ENCODE peak calls at places on chromosomes 4 and X, in seven cellular contexts. F is HepG2, W is H1, N is K562, D is GM12892, Q is SK-N-SH, J is GM12878. B is an unnamed sample.

GRCh38 chr4:161577604-161578301 is 586.0 kb downstream of the FSTL5 start:
- DNase-seq in F (no peak), W (no peak), N (no peak), D (no peak), Q (no peak), J (no peak), B (no peak)

GRCh38 chr4:123120473-123120872 is 198.1 kb upstream of the NUDT6 start:
- DNase-seq in F (no peak), W (no peak), N (no peak), D (no peak), Q (no peak), J (no peak), B (no peak)

GRCh38 chrX:137166591-137166990 is 132.8 kb upstream of the GPR101 start:
- DNase-seq in F (no peak), W (peak), N (peak), D (no peak), Q (peak), J (no peak), B (no peak)

GRCh38 chrX:2817036-2817435 is 11.7 kb upstream of the GYG2 start:
- DNase-seq in F (no peak), W (no peak), N (no peak), D (no peak), Q (no peak), J (no peak), B (no peak)

GRCh38 chrX:97016106-97016505 is 132.4 kb downstream of the RPA4 start:
- DNase-seq in F (no peak), W (no peak), N (no peak), D (no peak), Q (no peak), J (no peak), B (no peak)

GRCh38 chr4:182643801-182644311 is 273.3 kb downstream of the DCTD start:
- DNase-seq in F (no peak), W (no peak), N (no peak), D (no peak), Q (no peak), J (no peak), B (no peak)

GRCh38 chrX:30561191-30561590 is 16.4 kb downstream of the TASL start:
- DNase-seq in F (no peak), W (no peak), N (no peak), D (no peak), Q (no peak), J (no peak), B (no peak)

GRCh38 chrX:127552571-127552970 is 499.6 kb downstream of the ACTRT1 start:
- DNase-seq in F (no peak), W (no peak), N (no peak), D (no peak), Q (no peak), J (no peak), B (no peak)

GRCh38 chrX:154373340-154374306 is 811 bp downstream of the FLNA start:
- DNase-seq in F (peak), W (peak), N (peak), D (no peak), Q (no peak), J (peak), B (no peak)

GRCh38 chr4:112649055-112649408 is 12.1 kb downstream of the LARP7 start:
- DNase-seq in F (no peak), W (no peak), N (no peak), D (no peak), Q (no peak), J (no peak), B (no peak)

GRCh38 chr4:161581262-161581661 is 582.5 kb downstream of the FSTL5 start:
- DNase-seq in F (no peak), W (no peak), N (no peak), D (no peak), Q (no peak), J (peak), B (no peak)

GRCh38 chr4:15438939-15439524 is 11.2 kb downstream of the C1QTNF7 start:
- DNase-seq in F (no peak), W (no peak), N (no peak), D (no peak), Q (no peak), J (no peak), B (no peak)

GRCh38 chr4:22372958-22373357 is 142.9 kb downstream of the ADGRA3 start:
- DNase-seq in F (no peak), W (no peak), N (no peak), D (no peak), Q (no peak), J (no peak), B (no peak)

GRCh38 chrX:88604433-88605221 is 142.4 kb upstream of the CPXCR1 start:
- DNase-seq in F (peak), W (no peak), N (no peak), D (no peak), Q (no peak), J (no peak), B (no peak)

GRCh38 chr4:53474178-53474577 is 96.7 kb downstream of the FIP1L1 start:
- DNase-seq in F (no peak), W (no peak), N (no peak), D (no peak), Q (no peak), J (no peak), B (no peak)

GRCh38 chr4:171538601-171539100 is 274.6 kb upstream of the GALNTL6 start:
- DNase-seq in F (no peak), W (no peak), N (no peak), D (no peak), Q (no peak), J (no peak), B (no peak)

GRCh38 chrX:121000589-121000988 is 15.0 kb upstream of the CT47A1 start:
- DNase-seq in F (peak), W (no peak), N (peak), D (no peak), Q (peak), J (peak), B (no peak)

GRCh38 chr4:60562353-60562752 is 637.8 kb upstream of the ADGRL3 start:
- DNase-seq in F (no peak), W (no peak), N (no peak), D (no peak), Q (no peak), J (no peak), B (no peak)

GRCh38 chrX:20641954-20642353 is 375.2 kb upstream of the RPS6KA3 start:
- DNase-seq in F (no peak), W (no peak), N (no peak), D (no peak), Q (no peak), J (no peak), B (no peak)

GRCh38 chr4:14916554-14917304 is 85.6 kb upstream of the CPEB2 start:
- DNase-seq in F (peak), W (no peak), N (no peak), D (no peak), Q (no peak), J (peak), B (no peak)

GRCh38 chrX:95884196-95884595 is 800.4 kb upstream of the DIAPH2 start:
- DNase-seq in F (no peak), W (no peak), N (no peak), D (no peak), Q (no peak), J (no peak), B (no peak)

GRCh38 chrX:10819973-10820372 is 199.6 kb upstream of the MID1 start:
- DNase-seq in F (no peak), W (no peak), N (peak), D (no peak), Q (peak), J (no peak), B (no peak)

GRCh38 chrX:143837010-143837409 is 46.9 kb upstream of the UBE2NL start:
- DNase-seq in F (no peak), W (no peak), N (no peak), D (no peak), Q (no peak), J (no peak), B (no peak)

GRCh38 chrX:66004928-66005831 is 34.7 kb downstream of the VSIG4 start:
- DNase-seq in F (no peak), W (no peak), N (peak), D (no peak), Q (no peak), J (no peak), B (no peak)

GRCh38 chr4:163494360-163495241 is at the start of gene TMA16:
- DNase-seq in F (peak), W (peak), N (peak), D (peak), Q (peak), J (peak), B (peak)

GRCh38 chr4:7384929-7385890 is 49.5 kb downstream of the PSAPL1 start:
- DNase-seq in F (no peak), W (no peak), N (no peak), D (no peak), Q (peak), J (no peak), B (no peak)

GRCh38 chrX:151701531-151701930 is 6.3 kb downstream of the PRRG3 start:
- DNase-seq in F (no peak), W (no peak), N (no peak), D (no peak), Q (no peak), J (no peak), B (no peak)

GRCh38 chrX:20522420-20522819 is 255.7 kb upstream of the RPS6KA3 start:
- DNase-seq in F (no peak), W (no peak), N (no peak), D (no peak), Q (no peak), J (no peak), B (no peak)

GRCh38 chr4:16627999-16628398 is 270.4 kb downstream of the LDB2 start:
- DNase-seq in F (no peak), W (no peak), N (no peak), D (no peak), Q (no peak), J (no peak), B (no peak)

GRCh38 chr4:6840062-6840976 is 57.8 kb downstream of the KIAA0232 start:
- DNase-seq in F (peak), W (no peak), N (peak), D (no peak), Q (no peak), J (no peak), B (no peak)

GRCh38 chr4:153113838-153114105 is 90.5 kb upstream of the TRIM2 start:
- DNase-seq in F (no peak), W (no peak), N (no peak), D (no peak), Q (no peak), J (no peak), B (no peak)

DNA sequence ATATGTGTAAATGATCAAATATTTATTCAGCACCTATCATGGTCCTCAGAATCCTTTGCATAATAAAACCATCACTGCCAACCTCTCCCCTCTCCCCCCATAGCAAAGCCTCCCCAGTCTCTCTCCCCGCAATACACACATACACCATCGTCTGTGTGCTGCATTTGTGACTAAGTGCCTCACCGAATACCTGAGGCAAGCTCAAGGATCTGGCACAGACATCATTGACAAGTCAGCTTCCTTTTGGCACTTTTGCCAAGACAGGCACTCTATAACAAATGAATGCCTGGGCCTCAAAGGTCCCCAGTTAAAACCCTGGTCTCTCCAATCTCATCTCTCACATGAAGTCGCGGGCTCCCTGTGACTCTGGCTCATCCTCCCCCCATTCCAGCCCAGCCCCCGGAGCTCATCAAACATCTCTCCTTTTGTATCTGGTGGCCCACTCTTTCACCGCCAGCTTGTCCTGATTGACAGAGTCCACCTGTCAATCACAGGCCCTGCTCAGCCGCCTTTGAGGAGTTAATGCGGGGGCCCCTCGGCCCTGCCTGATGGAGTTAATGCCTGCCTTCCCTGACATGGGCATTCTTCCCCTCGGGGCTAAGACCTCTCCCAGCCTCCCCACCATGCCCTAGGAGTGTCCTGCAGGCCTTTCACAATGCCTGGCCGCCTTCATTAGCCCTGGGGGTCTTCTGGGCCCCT is 135.8 kb upstream of the ATP6AP2 start:
- DNase-seq in F (no peak), W (no peak), N (no peak), D (no peak), Q (no peak), J (no peak), B (no peak)
- TF ChIP-seq TAF1 in F (no peak), W (no peak), N (no peak), D (no peak), Q (no peak), J (no peak), B (no peak)

GRCh38 chr4:137663376-137664054 is 131.2 kb upstream of the PCDH18 start:
- DNase-seq in F (no peak), W (no peak), N (no peak), D (no peak), Q (no peak), J (no peak), B (no peak)

GRCh38 chr4:137660211-137660610 is 127.9 kb upstream of the PCDH18 start:
- DNase-seq in F (no peak), W (no peak), N (no peak), D (no peak), Q (no peak), J (no peak), B (no peak)

GRCh38 chr4:137659431-137659830 is 127.1 kb upstream of the PCDH18 start:
- DNase-seq in F (no peak), W (no peak), N (no peak), D (no peak), Q (no peak), J (no peak), B (no peak)

GRCh38 chr4:137664416-137664815 is 132.1 kb upstream of the PCDH18 start:
- DNase-seq in F (no peak), W (no peak), N (no peak), D (no peak), Q (no peak), J (no peak), B (no peak)

DNA sequence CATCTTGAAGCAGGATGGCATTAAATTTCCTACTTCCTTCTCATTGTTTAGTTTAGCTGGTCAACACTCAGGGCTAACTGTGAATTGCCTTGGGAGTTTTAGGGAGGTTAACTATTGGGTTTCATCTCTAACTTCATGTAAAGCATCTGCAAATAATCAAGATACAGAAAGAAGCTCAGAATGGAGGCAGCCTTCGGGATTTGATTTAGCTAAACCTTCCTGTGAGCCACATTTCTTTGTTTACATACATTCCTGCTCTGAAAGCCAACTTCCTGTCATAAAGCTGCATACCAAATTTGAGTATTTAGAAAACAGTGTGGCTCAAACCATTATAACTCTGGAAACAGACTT is 131.7 kb upstream of the PCDH18 start:
- DNase-seq in F (no peak), W (no peak), N (no peak), D (no peak), Q (no peak), J (no peak), B (no peak)
- TF ChIP-seq POLR2AphosphoS5 in F (no peak), W (no peak), N (no peak), D (no peak), Q (no peak), J (no peak), B (no peak)

GRCh38 chr4:98657531-98658286 is 702 bp downstream of the TSPAN5 start:
- DNase-seq in F (no peak), W (no peak), N (peak), D (no peak), Q (peak), J (no peak), B (no peak)
- TF ChIP-seq TAF1 in F (no peak), W (no peak), N (no peak), D (no peak), Q (no peak), J (no peak), B (no peak)

GRCh38 chrX:78708171-78708570 is 39.3 kb upstream of the LPAR4 start:
- DNase-seq in F (peak), W (peak), N (peak), D (no peak), Q (peak), J (no peak), B (no peak)

GRCh38 chrX:78712381-78712780 is 35.1 kb upstream of the LPAR4 start:
- DNase-seq in F (no peak), W (no peak), N (no peak), D (no peak), Q (no peak), J (no peak), B (no peak)

GRCh38 chrX:78710146-78710545 is 37.4 kb upstream of the LPAR4 start:
- DNase-seq in F (no peak), W (no peak), N (no peak), D (no peak), Q (no peak), J (no peak), B (no peak)

DNA sequence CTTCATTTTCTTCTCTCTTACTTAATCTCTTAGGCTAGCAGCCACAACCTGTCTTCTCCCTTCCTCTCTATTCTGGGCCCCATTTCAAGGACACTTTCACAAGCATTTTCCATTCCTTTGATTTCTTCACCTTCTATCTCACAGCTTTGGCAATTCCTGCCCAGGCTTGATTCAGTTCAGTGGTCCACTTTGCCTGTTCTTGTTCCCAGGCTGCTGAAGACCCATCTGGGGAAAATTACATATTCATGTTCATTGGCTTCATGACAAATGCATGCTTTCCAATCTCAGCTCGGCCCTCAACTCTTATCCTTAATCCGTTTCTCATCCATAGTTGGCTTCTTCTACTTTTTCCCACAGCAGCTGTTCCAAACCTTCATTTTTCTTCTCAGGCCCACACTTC is 38.7 kb upstream of the LPAR4 start:
- DNase-seq in F (no peak), W (no peak), N (no peak), D (no peak), Q (no peak), J (no peak), B (no peak)
- TF ChIP-seq POLR2AphosphoS5 in F (no peak), W (no peak), N (no peak), D (no peak), Q (no peak), J (no peak), B (no peak)

DNA sequence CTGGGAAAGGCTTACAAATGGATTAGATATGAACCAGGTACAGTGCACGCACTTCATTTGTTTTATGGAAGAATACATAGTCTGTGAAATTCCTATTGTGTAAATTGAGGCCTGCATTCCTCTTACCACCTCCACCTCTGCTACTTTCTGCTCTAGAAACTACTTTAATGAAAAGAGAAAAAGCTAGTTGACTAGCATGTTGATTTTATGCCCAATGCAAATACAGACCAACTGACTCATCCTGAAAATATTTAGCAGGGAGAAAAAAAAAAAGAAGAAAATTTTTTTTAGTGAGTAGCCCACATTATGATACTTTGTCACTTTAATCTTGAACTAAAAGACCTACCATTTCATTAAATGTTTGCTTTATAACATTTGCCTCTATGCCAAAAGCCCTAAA is 41.2 kb downstream of the DCLK2 start:
- DNase-seq in F (peak), W (no peak), N (no peak), D (no peak), Q (no peak), J (no peak), B (no peak)
- TF ChIP-seq TAF1 in F (no peak), W (no peak), N (no peak), D (no peak), Q (no peak), J (no peak), B (no peak)

GRCh38 chrX:22057667-22058066 is 25.5 kb downstream of the PHEX start:
- DNase-seq in F (no peak), W (no peak), N (no peak), D (no peak), Q (no peak), J (no peak), B (no peak)

GRCh38 chrX:22060952-22061351 is 28.8 kb downstream of the PHEX start:
- DNase-seq in F (no peak), W (no peak), N (no peak), D (no peak), Q (no peak), J (no peak), B (no peak)

GRCh38 chrX:22060451-22060940 is 28.4 kb downstream of the PHEX start:
- DNase-seq in F (no peak), W (no peak), N (no peak), D (no peak), Q (no peak), J (no peak), B (no peak)

GRCh38 chrX:22059800-22060199 is 27.7 kb downstream of the PHEX start:
- DNase-seq in F (no peak), W (no peak), N (no peak), D (no peak), Q (no peak), J (no peak), B (no peak)

GRCh38 chrX:22063284-22063683 is 31.2 kb downstream of the PHEX start:
- DNase-seq in F (no peak), W (no peak), N (peak), D (peak), Q (no peak), J (peak), B (peak)
- TF ChIP-seq POLR2AphosphoS5 in F (no peak), W (no peak), N (no peak), D (no peak), Q (no peak), J (no peak), B (no peak)

GRCh38 chr4:2927016-2927695 is 36.0 kb downstream of the NOP14 start:
- DNase-seq in F (no peak), W (no peak), N (no peak), D (no peak), Q (no peak), J (no peak), B (no peak)
- TF ChIP-seq TAF1 in F (no peak), W (no peak), N (no peak), D (no peak), Q (no peak), J (no peak), B (no peak)

GRCh38 chrX:149504915-149505651 is at the start of gene IDS:
- DNase-seq in F (peak), W (peak), N (peak), D (peak), Q (peak), J (peak), B (peak)
- TF ChIP-seq POLR2AphosphoS5 in F (peak), W (peak), N (peak), D (peak), Q (peak), J (peak), B (peak)

DNA sequence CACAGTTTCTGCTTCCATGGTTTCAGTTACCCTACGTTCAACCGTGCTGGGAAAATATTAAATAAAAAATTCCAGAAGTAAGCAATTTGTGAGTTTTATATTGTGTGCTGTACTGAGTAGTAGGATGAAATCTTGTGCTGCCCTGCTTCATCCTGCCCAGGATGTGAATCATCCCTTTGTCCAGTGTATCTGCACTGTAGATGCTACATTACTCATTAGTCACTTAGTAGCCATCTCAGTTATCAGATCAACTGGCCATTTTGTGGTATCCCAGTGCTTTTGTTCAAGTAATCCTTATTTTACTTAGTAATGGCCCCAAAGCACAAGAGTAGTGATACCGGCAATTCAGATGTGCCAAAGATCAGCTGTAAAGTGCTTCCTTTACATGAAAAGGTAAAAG is 97.9 kb downstream of the COX18 start:
- DNase-seq in F (no peak), W (no peak), N (peak), D (no peak), Q (no peak), J (no peak), B (no peak)
- TF ChIP-seq TAF1 in F (no peak), W (no peak), N (no peak), D (no peak), Q (peak), J (no peak), B (no peak)

B was measured in GM12891.